ENCODE peak calls at places on chromosome 1, in six cellular contexts. F is tibial artery; Y is thoracic aorta; E is stimulated activated CD8-positive, alpha-beta memory T cell treated with anti-CD3 and anti-CD28 coated beads, Interleukin-7, amount 100 ng/mL, for 24 hours; C is HS-5; Q is posterior cingulate gyrus. D is an unnamed sample.
A peak's percentile ranks its signal among the peaks of the same experiment; 100 is the strongest.

GRCh38 chr1:85576256-85576641 is 4.3 kb upstream of the CCN1 start:
- DNase-seq in E (no peak), C (no peak), Y (no peak), F (no peak), Q (peak; percentile 31), D (no peak)

GRCh38 chr1:204545202-204545601 is 29.0 kb downstream of the MDM4 start:
- DNase-seq in F (no peak), Q (no peak), C (no peak), E (no peak), Y (no peak), D (no peak)

GRCh38 chr1:222654849-222655248 is 37.0 kb downstream of the MIA3 start:
- DNase-seq in Y (no peak), F (peak; percentile 29), E (no peak), Q (no peak), C (no peak), D (peak; percentile 56)

GRCh38 chr1:8047112-8047511 is 21.0 kb upstream of the ERRFI1 start:
- DNase-seq in Q (no peak), Y (no peak), F (no peak), E (no peak), C (no peak), D (no peak)

GRCh38 chr1:101105877-101106276 is 80.3 kb upstream of the DPH5 start:
- DNase-seq in E (no peak), Q (no peak), C (no peak), F (no peak), Y (no peak), D (peak; percentile 40)

GRCh38 chr1:25575191-25575590 is 31.8 kb downstream of the LDLRAP1 start:
- DNase-seq in Q (no peak), F (no peak), E (no peak), C (no peak), Y (no peak), D (no peak)

GRCh38 chr1:17725811-17726582 is 29.1 kb upstream of the ACTL8 start:
- DNase-seq in F (no peak), E (no peak), Q (no peak), Y (no peak), C (no peak), D (no peak)

GRCh38 chr1:200042437-200043329 is 15.2 kb downstream of the NR5A2 start:
- DNase-seq in E (no peak), Q (no peak), Y (no peak), F (no peak), C (no peak), D (no peak)

GRCh38 chr1:39102537-39103320 is 76.6 kb downstream of the NDUFS5 start:
- DNase-seq in E (no peak), Y (no peak), Q (no peak), C (no peak), F (peak; percentile 43), D (peak; percentile 73)

GRCh38 chr1:23118957-23119792 is 49.5 kb downstream of the LUZP1 start:
- DNase-seq in E (no peak), F (no peak), C (no peak), Y (no peak), Q (no peak), D (no peak)

GRCh38 chr1:21655748-21656147 is 13.4 kb downstream of the RAP1GAP start:
- DNase-seq in E (no peak), Y (no peak), C (no peak), F (no peak), Q (no peak), D (peak; percentile 11)

GRCh38 chr1:177943999-177944672 is 25.7 kb downstream of the SEC16B start:
- DNase-seq in Q (no peak), F (no peak), E (no peak), Y (no peak), C (no peak), D (no peak)

GRCh38 chr1:185894806-185895205 is 160.6 kb downstream of the HMCN1 start:
- DNase-seq in E (no peak), F (no peak), Y (no peak), C (peak; percentile 19), Q (no peak), D (peak; percentile 15)